ENCODE peak calls at places on chromosomes 13 and 19, in four cellular contexts. D, B, W and Z are unnamed samples.

GRCh38 chr19:6021878-6022569 is 44.1 kb upstream of the RANBP3 start:
- DNase-seq in W (peak), D (peak), B (peak), Z (peak)

GRCh38 chr13:75959861-75960481 is 323.8 kb downstream of the LMO7 start:
- DNase-seq in B (no peak), D (no peak), W (no peak), Z (no peak)

GRCh38 chr13:30607908-30608307 is 9.8 kb upstream of the USPL1 start:
- DNase-seq in W (peak), B (no peak), D (peak), Z (no peak)

GRCh38 chr19:1276620-1277007 is 1.3 kb downstream of the FAM174C start:
- DNase-seq in B (no peak), D (no peak), W (no peak), Z (no peak)

GRCh38 chr13:66995366-66995663 is 234.8 kb downstream of the PCDH9 start:
- DNase-seq in D (no peak), B (no peak), W (peak), Z (no peak)

GRCh38 chr13:76754414-76754813 is 131.8 kb downstream of the KCTD12 start:
- DNase-seq in D (no peak), W (no peak), B (no peak), Z (no peak)

GRCh38 chr13:78976696-78977095 is 317.7 kb upstream of the OBI1 start:
- DNase-seq in D (no peak), W (no peak), B (no peak), Z (no peak)

GRCh38 chr19:38402623-38402966 is 298 bp upstream of the FAM98C start:
- DNase-seq in D (no peak), B (no peak), W (no peak), Z (no peak)

GRCh38 chr19:34555447-34555846 is 73.9 kb downstream of the WTIP start:
- DNase-seq in D (no peak), W (no peak), B (no peak), Z (peak)

GRCh38 chr19:9878511-9879196 is 43.5 kb downstream of the PIN1 start:
- DNase-seq in B (no peak), W (no peak), D (no peak), Z (no peak)

GRCh38 chr19:23771761-23772667 is 13.3 kb upstream of the ZNF681 start:
- DNase-seq in W (no peak), D (no peak), B (no peak), Z (no peak)

GRCh38 chr13:27309967-27310598 is 39.5 kb downstream of the RASL11A start:
- DNase-seq in D (no peak), B (no peak), W (no peak), Z (peak)

GRCh38 chr13:110888390-110888789 is 26.5 kb downstream of the ANKRD10 start:
- DNase-seq in D (no peak), B (no peak), W (no peak), Z (no peak)

GRCh38 chr19:1860133-1860775 is 3.1 kb downstream of the KLF16 start:
- DNase-seq in B (no peak), D (no peak), W (no peak), Z (no peak)

GRCh38 chr19:30425885-30426838 is 54.0 kb downstream of the ZNF536 start:
- DNase-seq in D (no peak), W (no peak), B (no peak), Z (no peak)

GRCh38 chr19:4575978-4576933 is 16.8 kb upstream of the SEMA6B start:
- DNase-seq in W (peak), D (peak), B (peak), Z (no peak)

GRCh38 chr13:23500858-23501257 is 67.4 kb upstream of the SACS start:
- DNase-seq in W (no peak), D (no peak), B (no peak), Z (no peak)

GRCh38 chr19:47093254-47093653 is 20.3 kb downstream of the ZC3H4 start:
- DNase-seq in D (no peak), B (no peak), W (peak), Z (no peak)

GRCh38 chr13:74556002-74556551 is 421.9 kb upstream of the KLF12 start:
- DNase-seq in D (no peak), W (no peak), B (no peak), Z (no peak)

GRCh38 chr13:44116562-44117315 is 237.0 kb downstream of the LACC1 start:
- DNase-seq in D (no peak), W (no peak), B (no peak), Z (no peak)

GRCh38 chr19:3162418-3163229 is 15.9 kb upstream of the S1PR4 start:
- DNase-seq in W (no peak), D (no peak), B (no peak), Z (no peak)

GRCh38 chr19:8610041-8610927 is at the start of gene ADAMTS10:
- DNase-seq in W (peak), B (peak), D (no peak), Z (no peak)

GRCh38 chr13:72141845-72142470 is 275.0 kb upstream of the DACH1 start:
- DNase-seq in B (no peak), W (no peak), D (no peak), Z (no peak)

GRCh38 chr13:51599444-51600176 is 15.3 kb downstream of the WDFY2 start:
- DNase-seq in B (no peak), D (no peak), W (no peak), Z (no peak)

GRCh38 chr19:28519950-28520861 is 692.7 kb downstream of the UQCRFS1 start:
- DNase-seq in D (no peak), B (no peak), W (no peak), Z (no peak)

GRCh38 chr13:51218691-51219090 is 3.5 kb upstream of the FAM124A start:
- DNase-seq in B (no peak), W (no peak), D (no peak), Z (no peak)